ENCODE peak calls at places on chromosome 9, in ten cellular contexts. One of them, this sample, is unnamed.

GRCh38 chr9:112029921-112030444 is 133.4 kb downstream of the UGCG start:
- DNase-seq in AG08396: no peak
- DNase-seq in skeletal muscle cell: no peak
- DNase-seq in ELF-1: peak
- DNase-seq in sigmoid colon: no peak
- DNase-seq in cardiac muscle cell: peak
- DNase-seq in lower lobe of right lung: no peak
- DNase-seq in nephron progenitor cell: no peak
- DNase-seq in body of pancreas: peak
- DNase-seq in Panc1: peak
- DNase-seq in this sample: peak

GRCh38 chr9:125430161-125430485 is 168.5 kb downstream of the GAPVD1 start:
- DNase-seq in skeletal muscle cell: no peak
- DNase-seq in nephron progenitor cell: no peak
- DNase-seq in body of pancreas: no peak
- DNase-seq in sigmoid colon: no peak
- DNase-seq in Panc1: no peak
- DNase-seq in AG08396: no peak
- DNase-seq in cardiac muscle cell: no peak
- DNase-seq in ELF-1: no peak
- DNase-seq in lower lobe of right lung: peak
- DNase-seq in this sample: no peak

GRCh38 chr9:134778156-134778555 is 102.5 kb upstream of the FCN2 start:
- DNase-seq in body of pancreas: no peak
- DNase-seq in ELF-1: no peak
- DNase-seq in lower lobe of right lung: no peak
- DNase-seq in nephron progenitor cell: no peak
- DNase-seq in Panc1: no peak
- DNase-seq in cardiac muscle cell: no peak
- DNase-seq in AG08396: no peak
- DNase-seq in sigmoid colon: no peak
- DNase-seq in skeletal muscle cell: no peak
- DNase-seq in this sample: no peak

GRCh38 chr9:124121725-124122124 is 110.2 kb downstream of the LHX2 start:
- DNase-seq in cardiac muscle cell: no peak
- DNase-seq in Panc1: no peak
- DNase-seq in skeletal muscle cell: no peak
- DNase-seq in sigmoid colon: no peak
- DNase-seq in nephron progenitor cell: no peak
- DNase-seq in AG08396: no peak
- DNase-seq in body of pancreas: no peak
- DNase-seq in lower lobe of right lung: no peak
- DNase-seq in ELF-1: no peak
- DNase-seq in this sample: no peak

GRCh38 chr9:82021198-82021597 is 32.6 kb downstream of the SPATA31D1 start:
- DNase-seq in nephron progenitor cell: no peak
- DNase-seq in AG08396: peak
- DNase-seq in skeletal muscle cell: peak
- DNase-seq in ELF-1: peak
- DNase-seq in cardiac muscle cell: no peak
- DNase-seq in sigmoid colon: peak
- DNase-seq in lower lobe of right lung: no peak
- DNase-seq in body of pancreas: peak
- DNase-seq in Panc1: no peak
- DNase-seq in this sample: peak

GRCh38 chr9:76004526-76004925 is 114.1 kb downstream of the PCSK5 start:
- DNase-seq in lower lobe of right lung: no peak
- DNase-seq in sigmoid colon: no peak
- DNase-seq in cardiac muscle cell: no peak
- DNase-seq in AG08396: no peak
- DNase-seq in skeletal muscle cell: no peak
- DNase-seq in body of pancreas: no peak
- DNase-seq in nephron progenitor cell: no peak
- DNase-seq in Panc1: no peak
- DNase-seq in ELF-1: no peak
- DNase-seq in this sample: no peak

GRCh38 chr9:101650096-101650495 is 55.3 kb upstream of the PPP3R2 start:
- DNase-seq in lower lobe of right lung: no peak
- DNase-seq in sigmoid colon: no peak
- DNase-seq in Panc1: no peak
- DNase-seq in ELF-1: no peak
- DNase-seq in nephron progenitor cell: no peak
- DNase-seq in body of pancreas: no peak
- DNase-seq in cardiac muscle cell: no peak
- DNase-seq in AG08396: no peak
- DNase-seq in skeletal muscle cell: no peak
- DNase-seq in this sample: no peak

GRCh38 chr9:114205171-114206015 is 50.1 kb downstream of the COL27A1 start:
- DNase-seq in skeletal muscle cell: no peak
- DNase-seq in ELF-1: peak
- DNase-seq in Panc1: no peak
- DNase-seq in body of pancreas: no peak
- DNase-seq in nephron progenitor cell: no peak
- DNase-seq in lower lobe of right lung: peak
- DNase-seq in cardiac muscle cell: no peak
- DNase-seq in AG08396: no peak
- DNase-seq in sigmoid colon: no peak
- DNase-seq in this sample: no peak

GRCh38 chr9:93319992-93320490 is 131.4 kb upstream of the FAM120A start:
- DNase-seq in ELF-1: no peak
- DNase-seq in skeletal muscle cell: no peak
- DNase-seq in body of pancreas: no peak
- DNase-seq in nephron progenitor cell: no peak
- DNase-seq in sigmoid colon: no peak
- DNase-seq in lower lobe of right lung: no peak
- DNase-seq in cardiac muscle cell: no peak
- DNase-seq in Panc1: no peak
- DNase-seq in AG08396: no peak
- DNase-seq in this sample: no peak

GRCh38 chr9:107782789-107783188 is 293.2 kb upstream of the KLF4 start:
- DNase-seq in sigmoid colon: no peak
- DNase-seq in lower lobe of right lung: no peak
- DNase-seq in Panc1: no peak
- DNase-seq in nephron progenitor cell: no peak
- DNase-seq in cardiac muscle cell: no peak
- DNase-seq in ELF-1: no peak
- DNase-seq in AG08396: no peak
- DNase-seq in body of pancreas: no peak
- DNase-seq in skeletal muscle cell: no peak
- DNase-seq in this sample: no peak

GRCh38 chr9:16133556-16134227 is 580.8 kb downstream of the CCDC171 start:
- DNase-seq in sigmoid colon: no peak
- DNase-seq in Panc1: no peak
- DNase-seq in AG08396: peak
- DNase-seq in cardiac muscle cell: peak
- DNase-seq in body of pancreas: peak
- DNase-seq in skeletal muscle cell: no peak
- DNase-seq in lower lobe of right lung: peak
- DNase-seq in ELF-1: peak
- DNase-seq in nephron progenitor cell: peak
- DNase-seq in this sample: no peak

GRCh38 chr9:126056312-126057021 is 270.2 kb upstream of the MVB12B start:
- DNase-seq in lower lobe of right lung: no peak
- DNase-seq in AG08396: no peak
- DNase-seq in skeletal muscle cell: no peak
- DNase-seq in Panc1: no peak
- DNase-seq in nephron progenitor cell: no peak
- DNase-seq in sigmoid colon: peak
- DNase-seq in cardiac muscle cell: no peak
- DNase-seq in body of pancreas: no peak
- DNase-seq in ELF-1: peak
- DNase-seq in this sample: no peak

GRCh38 chr9:113885183-113886002 is 9.3 kb downstream of the ZNF618 start:
- DNase-seq in AG08396: no peak
- DNase-seq in lower lobe of right lung: no peak
- DNase-seq in cardiac muscle cell: no peak
- DNase-seq in sigmoid colon: no peak
- DNase-seq in Panc1: no peak
- DNase-seq in nephron progenitor cell: no peak
- DNase-seq in skeletal muscle cell: no peak
- DNase-seq in ELF-1: no peak
- DNase-seq in body of pancreas: no peak
- DNase-seq in this sample: no peak

GRCh38 chr9:107215381-107215780 is 67.7 kb upstream of the RAD23B start:
- DNase-seq in lower lobe of right lung: no peak
- DNase-seq in body of pancreas: no peak
- DNase-seq in Panc1: no peak
- DNase-seq in AG08396: no peak
- DNase-seq in ELF-1: no peak
- DNase-seq in cardiac muscle cell: no peak
- DNase-seq in nephron progenitor cell: no peak
- DNase-seq in sigmoid colon: no peak
- DNase-seq in skeletal muscle cell: no peak
- DNase-seq in this sample: no peak

GRCh38 chr9:72648811-72649414 is 127.5 kb downstream of the TMC1 start:
- DNase-seq in ELF-1: no peak
- DNase-seq in body of pancreas: no peak
- DNase-seq in lower lobe of right lung: no peak
- DNase-seq in skeletal muscle cell: no peak
- DNase-seq in sigmoid colon: no peak
- DNase-seq in nephron progenitor cell: no peak
- DNase-seq in cardiac muscle cell: no peak
- DNase-seq in AG08396: no peak
- DNase-seq in Panc1: no peak
- DNase-seq in this sample: no peak

GRCh38 chr9:109707355-109707754 is 72.6 kb upstream of the PALM2AKAP2 start:
- DNase-seq in body of pancreas: no peak
- DNase-seq in AG08396: no peak
- DNase-seq in lower lobe of right lung: no peak
- DNase-seq in sigmoid colon: no peak
- DNase-seq in Panc1: no peak
- DNase-seq in ELF-1: no peak
- DNase-seq in nephron progenitor cell: no peak
- DNase-seq in skeletal muscle cell: no peak
- DNase-seq in cardiac muscle cell: no peak
- DNase-seq in this sample: no peak

GRCh38 chr9:105912868-105913516 is 218.7 kb downstream of the TMEM38B start:
- DNase-seq in sigmoid colon: no peak
- DNase-seq in Panc1: peak
- DNase-seq in nephron progenitor cell: no peak
- DNase-seq in body of pancreas: no peak
- DNase-seq in ELF-1: peak
- DNase-seq in AG08396: no peak
- DNase-seq in skeletal muscle cell: no peak
- DNase-seq in cardiac muscle cell: no peak
- DNase-seq in lower lobe of right lung: no peak
- DNase-seq in this sample: no peak

GRCh38 chr9:38437193-38437823 is 13.1 kb upstream of the IGFBPL1 start:
- DNase-seq in Panc1: no peak
- DNase-seq in skeletal muscle cell: no peak
- DNase-seq in ELF-1: no peak
- DNase-seq in body of pancreas: peak
- DNase-seq in nephron progenitor cell: no peak
- DNase-seq in AG08396: peak
- DNase-seq in lower lobe of right lung: no peak
- DNase-seq in sigmoid colon: no peak
- DNase-seq in cardiac muscle cell: no peak
- DNase-seq in this sample: peak

GRCh38 chr9:125878241-125878640 is 131.1 kb downstream of the PBX3 start:
- DNase-seq in cardiac muscle cell: no peak
- DNase-seq in skeletal muscle cell: no peak
- DNase-seq in ELF-1: peak
- DNase-seq in nephron progenitor cell: no peak
- DNase-seq in lower lobe of right lung: no peak
- DNase-seq in AG08396: no peak
- DNase-seq in body of pancreas: no peak
- DNase-seq in sigmoid colon: no peak
- DNase-seq in Panc1: no peak
- DNase-seq in this sample: no peak

GRCh38 chr9:135138078-135138855 is 50.8 kb downstream of the OLFM1 start:
- DNase-seq in lower lobe of right lung: no peak
- DNase-seq in cardiac muscle cell: no peak
- DNase-seq in ELF-1: no peak
- DNase-seq in body of pancreas: no peak
- DNase-seq in skeletal muscle cell: no peak
- DNase-seq in sigmoid colon: no peak
- DNase-seq in AG08396: no peak
- DNase-seq in Panc1: no peak
- DNase-seq in nephron progenitor cell: no peak
- DNase-seq in this sample: no peak

GRCh38 chr9:100689635-100690034 is 111.8 kb downstream of the CAVIN4 start:
- DNase-seq in sigmoid colon: no peak
- DNase-seq in cardiac muscle cell: no peak
- DNase-seq in Panc1: no peak
- DNase-seq in AG08396: no peak
- DNase-seq in skeletal muscle cell: no peak
- DNase-seq in ELF-1: no peak
- DNase-seq in lower lobe of right lung: no peak
- DNase-seq in body of pancreas: no peak
- DNase-seq in nephron progenitor cell: no peak
- DNase-seq in this sample: no peak